ENCODE peak calls at places on chromosomes 6 and 20, in nine cellular contexts. P, M, C, O, Z, F, Y, G and D are unnamed samples.

GRCh38 chr20:59836768-59837167 is 96.7 kb downstream of the SYCP2 start:
- DNase-seq in P (no peak), G (no peak), Z (no peak), M (peak; percentile 53), F (no peak), O (peak; percentile 26), C (no peak), Y (no peak), D (no peak)

GRCh38 chr6:44787254-44787844 is 399.8 kb downstream of the CDC5L start:
- DNase-seq in Z (no peak), M (no peak), G (no peak), C (no peak), Y (no peak), O (no peak), P (no peak), F (no peak), D (no peak)

GRCh38 chr6:16836186-16836981 is 75.1 kb upstream of the ATXN1 start:
- DNase-seq in G (no peak), C (no peak), O (no peak), M (no peak), Y (no peak), Z (no peak), P (no peak), F (no peak), D (no peak)

GRCh38 chr6:170490259-170490658 is 62.8 kb downstream of the PSMB1 start:
- DNase-seq in G (no peak), Y (no peak), C (no peak), F (no peak), Z (no peak), M (no peak), O (no peak), P (no peak), D (no peak)

GRCh38 chr6:46882622-46883021 is 39.1 kb downstream of the ADGRF5 start:
- DNase-seq in M (no peak), O (no peak), P (no peak), C (no peak), G (no peak), Y (no peak), Z (no peak), F (no peak), D (no peak)

GRCh38 chr20:18728165-18728866 is 85.3 kb upstream of the SCP2D1 start:
- DNase-seq in F (no peak), M (no peak), O (no peak), G (no peak), C (no peak), P (no peak), Z (no peak), Y (no peak), D (no peak)

GRCh38 chr20:32474009-32474716 is 111.0 kb downstream of the NOL4L start:
- DNase-seq in M (no peak), Z (no peak), F (peak; percentile 74), G (peak; percentile 66), O (no peak), P (no peak), C (no peak), Y (peak; percentile 34), D (peak; percentile 64)

GRCh38 chr6:41791984-41792383 is 4.5 kb downstream of the TOMM6 start:
- DNase-seq in F (no peak), G (no peak), Y (no peak), P (no peak), Z (no peak), O (no peak), C (no peak), M (no peak), D (no peak)

GRCh38 chr6:10441004-10441654 is 26.3 kb upstream of the TFAP2A start:
- DNase-seq in G (no peak), Y (no peak), Z (no peak), P (no peak), C (no peak), O (peak; percentile 97), M (peak; percentile 98), F (no peak), D (peak; percentile 59)

GRCh38 chr6:149925974-149926777 is 3.3 kb upstream of the RAET1G start:
- DNase-seq in Z (peak; percentile 64), C (peak; percentile 95), P (peak; percentile 90), F (peak; percentile 93), G (peak; percentile 91), O (peak; percentile 75), Y (peak; percentile 53), M (peak; percentile 80), D (no peak)

GRCh38 chr20:59458645-59459044 is 145.7 kb upstream of the PHACTR3 start:
- DNase-seq in Z (no peak), P (no peak), C (no peak), M (no peak), G (no peak), O (no peak), F (no peak), Y (no peak), D (peak; percentile 10)

GRCh38 chr6:130787726-130788500 is 39.3 kb upstream of the SMLR1 start:
- DNase-seq in O (no peak), Z (no peak), C (no peak), Y (no peak), G (no peak), F (no peak), P (no peak), M (no peak), D (no peak)
- H3K27ac ChIP-seq in O (no peak overlapping the region), Z (no peak overlapping the region), C (no peak overlapping the region), Y (no peak overlapping the region), G (no peak overlapping the region), F (no peak overlapping the region), P (no peak overlapping the region), M (no peak overlapping the region), D (no peak overlapping the region)

GRCh38 chr20:58130156-58130555 is 98.3 kb downstream of the ANKRD60 start:
- DNase-seq in P (no peak), C (no peak), Z (no peak), G (no peak), O (no peak), F (no peak), Y (no peak), M (no peak), D (no peak)
- H3K27ac ChIP-seq in P (no peak overlapping the region), C (no peak overlapping the region), Z (no peak overlapping the region), G (peak overlapping the region; percentile 8), O (no peak overlapping the region), F (no peak overlapping the region), Y (no peak overlapping the region), M (no peak overlapping the region), D (no peak overlapping the region)

DNA sequence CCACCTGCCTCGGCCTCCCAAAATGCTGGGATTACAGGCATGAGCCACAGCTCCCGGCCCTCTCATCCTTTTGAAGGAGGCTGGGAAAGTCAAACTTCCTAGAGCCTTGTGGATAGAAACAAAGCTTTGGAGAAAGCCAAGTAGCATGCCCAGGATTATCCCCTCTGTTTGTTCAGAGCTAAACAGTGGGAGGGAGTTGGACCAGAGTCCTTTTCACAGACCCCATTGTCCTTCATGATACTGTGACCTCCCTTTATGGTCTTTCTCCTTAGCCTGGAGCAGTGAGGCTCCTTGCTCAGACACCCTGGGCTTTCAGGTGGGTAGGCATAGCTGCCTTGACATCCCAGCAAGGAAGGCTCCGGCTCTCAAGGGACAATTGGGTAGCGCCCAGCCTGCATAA is 25.4 kb downstream of the ARFGEF3 start:
- DNase-seq in O (no peak), G (no peak), Y (no peak), P (no peak), Z (no peak), M (no peak), F (no peak), C (no peak), D (no peak)
- H3K27ac ChIP-seq in O (no peak overlapping the region), G (no peak overlapping the region), Y (peak overlapping the region; percentile 91), P (no peak overlapping the region), Z (no peak overlapping the region), M (no peak overlapping the region), F (no peak overlapping the region), C (no peak overlapping the region), D (no peak overlapping the region)

GRCh38 chr6:160049346-160049745 is 72.3 kb upstream of the SLC22A1 start:
- DNase-seq in Y (no peak), P (no peak), F (no peak), G (no peak), M (no peak), C (no peak), O (no peak), Z (no peak), D (no peak)

GRCh38 chr6:160048471-160048870 is 73.1 kb upstream of the SLC22A1 start:
- DNase-seq in O (no peak), Z (no peak), M (no peak), G (no peak), Y (no peak), P (no peak), F (no peak), C (no peak), D (no peak)

GRCh38 chr6:160051390-160051789 is 70.2 kb upstream of the SLC22A1 start:
- DNase-seq in Z (no peak), O (peak; percentile 74), Y (no peak), M (no peak), F (no peak), P (no peak), C (no peak), G (no peak), D (no peak)

GRCh38 chr6:160054271-160054670 is 67.3 kb upstream of the SLC22A1 start:
- DNase-seq in Z (no peak), O (no peak), Y (no peak), P (no peak), M (no peak), G (no peak), C (no peak), F (no peak), D (no peak)

GRCh38 chr6:160050022-160050421 is 71.6 kb upstream of the SLC22A1 start:
- DNase-seq in P (no peak), Y (no peak), F (no peak), O (no peak), G (no peak), M (no peak), Z (no peak), C (no peak), D (no peak)
- H3K27ac ChIP-seq in P (no peak overlapping the region), Y (no peak overlapping the region), F (no peak overlapping the region), O (no peak overlapping the region), G (no peak overlapping the region), M (no peak overlapping the region), Z (no peak overlapping the region), C (no peak overlapping the region), D (no peak overlapping the region)